ENCODE peak calls at places on chromosome 12, in four cellular contexts. O is MM.1S, X is trophoblast cell, G is fibroblast of pulmonary artery. M is an unnamed sample.

GRCh38 chr12:12506541-12506940 is 56.1 kb downstream of the DUSP16 start:
- DNase-seq in O (no peak), X (no peak), G (peak), M (peak)

GRCh38 chr12:124332068-124332672 is 37.3 kb downstream of the RFLNA start:
- DNase-seq in O (no peak), X (no peak), G (no peak), M (no peak)

GRCh38 chr12:124852329-124852831 is 11.3 kb downstream of the SCARB1 start:
- DNase-seq in O (no peak), X (no peak), G (peak), M (no peak)

GRCh38 chr12:55724940-55725309 is 3.9 kb downstream of the CD63 start:
- DNase-seq in O (no peak), X (no peak), G (no peak), M (no peak)

GRCh38 chr12:6778212-6778570 is 5.9 kb downstream of the LAG3 start:
- DNase-seq in O (no peak), X (no peak), G (no peak), M (no peak)

GRCh38 chr12:126907900-126908764 is 1358.8 kb upstream of the TMEM132C start:
- DNase-seq in O (no peak), X (no peak), G (no peak), M (no peak)

GRCh38 chr12:12445165-12445881 is 88.4 kb downstream of the BORCS5 start:
- DNase-seq in O (no peak), X (no peak), G (no peak), M (no peak)

GRCh38 chr12:40031965-40032364 is 73.9 kb downstream of the SLC2A13 start:
- DNase-seq in O (no peak), X (peak), G (no peak), M (no peak)

GRCh38 chr12:116861331-116861730 is 19.9 kb downstream of the HRK start:
- DNase-seq in O (peak), X (peak), G (peak), M (peak)

GRCh38 chr12:131311764-131312163 is 358.1 kb downstream of the ADGRD1 start:
- DNase-seq in O (no peak), X (no peak), G (no peak), M (no peak)

GRCh38 chr12:104458645-104459555 is 2.2 kb downstream of the CHST11 start:
- DNase-seq in O (peak), X (peak), G (peak), M (no peak)

GRCh38 chr12:31772685-31773222 is 43.9 kb upstream of the AMN1 start:
- DNase-seq in O (no peak), X (no peak), G (no peak), M (no peak)

GRCh38 chr12:18446245-18446644 is 184.9 kb downstream of the PIK3C2G start:
- DNase-seq in O (no peak), X (no peak), G (no peak), M (no peak)

GRCh38 chr12:118312578-118312977 is 60.1 kb downstream of the TAOK3 start:
- DNase-seq in O (no peak), X (no peak), G (no peak), M (no peak)

GRCh38 chr12:132215644-132215989 is 71.4 kb downstream of the NOC4L start:
- DNase-seq in O (no peak), X (no peak), G (no peak), M (no peak)

GRCh38 chr12:88793091-88793490 is 212.8 kb upstream of the KITLG start:
- DNase-seq in O (no peak), X (no peak), G (peak), M (peak)

GRCh38 chr12:82595946-82596345 is 90.8 kb upstream of the TMTC2 start:
- DNase-seq in O (no peak), X (no peak), G (no peak), M (no peak)

GRCh38 chr12:62833634-62834033 is 101.3 kb downstream of the PPM1H start:
- DNase-seq in O (no peak), X (no peak), G (no peak), M (no peak)

GRCh38 chr12:54398995-54399793 is 14.7 kb upstream of the ZNF385A start:
- DNase-seq in O (peak), X (peak), G (peak), M (peak)

GRCh38 chr12:17357396-17357795 is 732.6 kb downstream of the RERGL start:
- DNase-seq in O (no peak), X (no peak), G (no peak), M (no peak)

GRCh38 chr12:73225371-73225937 is 953.3 kb downstream of the TRHDE start:
- DNase-seq in O (no peak), X (no peak), G (no peak), M (no peak)

GRCh38 chr12:71684081-71684480 is 1.8 kb upstream of the TMEM19 start:
- DNase-seq in O (no peak), X (peak), G (no peak), M (no peak)

GRCh38 chr12:80778005-80778541 is 61.4 kb downstream of the MYF5 start:
- DNase-seq in O (peak), X (no peak), G (peak), M (peak)

GRCh38 chr12:67957383-67957782 is 31.9 kb upstream of the IFNG-AS1 start:
- DNase-seq in O (no peak), X (no peak), G (no peak), M (no peak)

GRCh38 chr12:89622115-89622514 is 86.5 kb downstream of the ATP2B1 start:
- DNase-seq in O (no peak), X (no peak), G (no peak), M (no peak)

GRCh38 chr12:112947761-112948160 is 9.5 kb downstream of the OAS3 start:
- DNase-seq in O (no peak), X (no peak), G (no peak), M (no peak)

GRCh38 chr12:49553512-49554088 is 14.3 kb downstream of the MCRS1 start:
- DNase-seq in O (peak), X (no peak), G (peak), M (no peak)

GRCh38 chr12:117105902-117106301 is 6.7 kb upstream of the TESC start:
- DNase-seq in O (peak), X (no peak), G (no peak), M (no peak)

GRCh38 chr12:58833844-58834243 is 86.5 kb downstream of the LRIG3 start:
- DNase-seq in O (no peak), X (no peak), G (no peak), M (no peak)

GRCh38 chr12:65584041-65584440 is 240.2 kb upstream of the HMGA2 start:
- DNase-seq in O (no peak), X (no peak), G (no peak), M (no peak)

GRCh38 chr12:113162102-113163029 is 12.8 kb downstream of the CFAP73 start:
- DNase-seq in O (no peak), X (no peak), G (peak), M (peak)

GRCh38 chr12:84910549-84911241 is 1.9 kb downstream of the SLC6A15 start:
- DNase-seq in O (no peak), X (no peak), G (peak), M (peak)
- H3K4me3 ChIP-seq in O (peak), X (peak), G (peak), M (peak)

GRCh38 chr12:1575799-1576401 is 18.5 kb downstream of the FBXL14 start:
- DNase-seq in O (no peak), X (no peak), G (peak), M (no peak)
- H3K4me3 ChIP-seq in O (no peak), X (no peak), G (peak), M (no peak)

DNA sequence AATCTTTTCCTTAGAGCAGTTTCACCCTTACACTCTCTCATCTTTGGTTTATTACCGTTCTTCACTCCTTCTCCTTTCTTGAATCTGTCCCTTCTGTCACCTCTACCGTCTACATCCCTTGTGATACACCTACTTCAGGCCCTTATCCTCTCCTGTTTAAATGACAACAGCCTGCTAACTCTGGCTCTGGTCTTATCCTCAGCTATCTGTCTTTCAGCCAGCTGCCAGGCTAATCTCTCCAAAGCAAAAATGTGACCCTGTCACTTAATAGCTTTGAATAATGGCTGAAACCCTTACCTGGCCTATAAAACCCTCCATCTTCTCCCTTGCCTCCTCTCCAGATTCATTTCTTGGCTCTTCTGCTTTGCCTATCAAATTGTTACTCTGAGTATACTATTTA is 32.3 kb downstream of the BEST3 start:
- DNase-seq in O (no peak), X (no peak), G (no peak), M (no peak)
- H3K4me3 ChIP-seq in O (no peak), X (no peak), G (no peak), M (no peak)

DNA sequence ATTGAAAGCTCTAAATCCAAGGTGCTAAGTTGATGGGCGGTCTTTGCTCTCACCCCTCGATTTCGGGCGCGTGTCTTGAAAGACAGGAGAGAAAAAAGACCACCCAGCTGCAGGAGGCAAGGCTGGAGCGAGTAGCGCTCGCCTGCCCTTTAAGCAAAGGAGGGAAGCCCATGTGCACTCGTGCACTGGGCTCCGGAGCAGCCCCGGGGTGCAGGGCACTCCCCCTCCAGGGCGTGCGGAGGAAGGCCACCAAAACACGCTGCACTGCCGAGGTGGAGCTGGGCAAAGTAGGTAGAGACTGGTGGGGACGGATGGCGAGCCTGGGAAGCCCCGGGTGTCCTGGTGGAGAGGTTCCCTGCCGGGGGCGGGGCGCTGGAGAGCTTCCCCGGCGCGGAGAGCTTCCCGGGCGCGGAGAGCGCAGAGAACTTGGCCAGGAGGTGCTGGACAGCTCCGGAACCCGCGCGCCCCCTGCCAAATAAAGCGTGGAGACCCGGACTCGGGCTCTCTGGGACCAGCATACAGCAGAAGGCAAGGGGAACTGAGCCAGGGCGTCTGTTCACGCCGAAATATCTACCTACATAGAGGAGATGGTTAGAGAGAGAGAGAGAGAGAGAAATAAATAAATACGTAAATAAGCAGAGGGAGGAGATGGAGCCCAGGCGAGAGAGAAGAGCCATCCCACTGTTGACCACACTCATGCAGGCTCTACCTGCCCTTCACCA is 600 bp upstream of the NELL2 start:
- DNase-seq in O (peak), X (no peak), G (peak), M (no peak)
- H3K4me3 ChIP-seq in O (peak), X (peak), G (peak), M (peak)

DNA sequence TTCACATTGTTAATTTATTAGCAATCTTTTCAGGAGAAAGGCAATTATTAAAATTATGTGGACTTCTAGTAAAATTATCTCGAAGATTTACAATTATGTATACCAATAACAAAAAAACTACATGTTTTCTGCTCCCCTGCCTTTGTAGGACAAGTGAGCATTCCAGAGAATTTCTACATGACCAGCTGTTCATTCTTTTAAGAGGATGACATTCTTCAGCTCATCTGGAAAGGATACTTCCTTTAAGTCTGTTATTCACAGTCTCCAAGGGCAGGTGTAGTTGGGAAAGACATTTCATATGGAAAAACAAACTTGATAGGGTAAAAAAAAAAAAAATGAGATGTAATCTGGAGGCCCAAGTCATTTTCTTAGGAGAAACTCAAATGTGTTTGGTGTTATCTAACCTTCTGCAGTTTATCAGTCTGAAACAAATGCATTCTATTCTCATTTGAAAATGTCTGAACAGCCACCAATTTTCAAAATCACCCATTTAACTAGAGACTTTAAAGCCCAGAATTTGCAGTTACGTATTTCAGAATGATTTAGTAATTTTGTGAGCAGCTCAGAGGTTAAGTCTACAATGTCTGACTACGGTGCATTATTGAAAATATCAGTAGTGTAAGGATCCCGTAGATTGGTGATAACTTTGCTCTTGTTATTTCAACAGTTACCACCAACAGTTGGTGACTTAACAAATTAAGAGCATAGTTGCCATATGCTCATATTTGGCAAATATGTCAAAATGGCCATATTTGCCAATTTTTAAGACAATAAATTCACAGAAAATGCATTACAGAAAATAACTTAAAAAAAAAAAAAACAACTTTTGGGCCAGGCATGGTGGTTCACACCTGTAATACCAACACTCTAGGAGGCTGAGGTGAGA is 1.8 kb upstream of the PHLDA1 start:
- DNase-seq in O (no peak), X (no peak), G (peak), M (no peak)
- H3K4me3 ChIP-seq in O (peak), X (no peak), G (peak), M (peak)

GRCh38 chr12:1531160-1531653 is 63.2 kb downstream of the FBXL14 start:
- DNase-seq in O (no peak), X (no peak), G (no peak), M (no peak)
- H3K4me3 ChIP-seq in O (peak), X (peak), G (peak), M (peak)

M was measured in brain microvascular endothelial cell.